ENCODE peak calls at places on chromosome 12, in four cellular contexts. One of them, this sample, is unnamed.

GRCh38 chr12:63362801-63363200 is 211.8 kb upstream of the AVPR1A start:
- DNase-seq in SK-N-SH: no peak
- DNase-seq in K562: no peak
- DNase-seq in GM12878: no peak
- DNase-seq in this sample: no peak

GRCh38 chr12:118409834-118410233 is 33.5 kb downstream of the SUDS3 start:
- DNase-seq in SK-N-SH: no peak
- DNase-seq in K562: peak; percentile 63
- DNase-seq in GM12878: no peak
- DNase-seq in this sample: no peak

GRCh38 chr12:116201908-116202307 is 75.6 kb downstream of the MED13L start:
- DNase-seq in SK-N-SH: no peak
- DNase-seq in K562: no peak
- DNase-seq in GM12878: no peak
- DNase-seq in this sample: no peak

GRCh38 chr12:113322353-113322752 is 12.6 kb downstream of the SLC8B1 start:
- DNase-seq in SK-N-SH: no peak
- DNase-seq in K562: no peak
- DNase-seq in GM12878: no peak
- DNase-seq in this sample: no peak

GRCh38 chr12:14356147-14356546 is 9.3 kb upstream of the ATF7IP start:
- DNase-seq in SK-N-SH: no peak
- DNase-seq in K562: no peak
- DNase-seq in GM12878: no peak
- DNase-seq in this sample: no peak

GRCh38 chr12:91053951-91054715 is 3.7 kb downstream of the KERA start:
- DNase-seq in SK-N-SH: no peak
- DNase-seq in K562: no peak
- DNase-seq in GM12878: no peak
- DNase-seq in this sample: no peak

GRCh38 chr12:11869406-11869805 is 201.3 kb upstream of the BCL2L14 start:
- DNase-seq in SK-N-SH: no peak
- DNase-seq in K562: no peak
- DNase-seq in GM12878: no peak
- DNase-seq in this sample: no peak

GRCh38 chr12:47094804-47095203 is 15.0 kb upstream of the AMIGO2 start:
- DNase-seq in SK-N-SH: no peak
- DNase-seq in K562: no peak
- DNase-seq in GM12878: no peak
- DNase-seq in this sample: no peak

GRCh38 chr12:86551146-86551571 is 295.0 kb upstream of the MGAT4C start:
- DNase-seq in SK-N-SH: no peak
- DNase-seq in K562: no peak
- DNase-seq in GM12878: no peak
- DNase-seq in this sample: no peak

GRCh38 chr12:106308611-106309010 is 6.1 kb downstream of the TCP11L2 start:
- DNase-seq in SK-N-SH: no peak
- DNase-seq in K562: no peak
- DNase-seq in GM12878: no peak
- DNase-seq in this sample: no peak

GRCh38 chr12:19750116-19750644 is 310.9 kb downstream of the AEBP2 start:
- DNase-seq in SK-N-SH: no peak
- DNase-seq in K562: no peak
- DNase-seq in GM12878: no peak
- DNase-seq in this sample: no peak

GRCh38 chr12:17301544-17301943 is 695.6 kb upstream of the LMO3 start:
- DNase-seq in SK-N-SH: no peak
- DNase-seq in K562: no peak
- DNase-seq in GM12878: no peak
- DNase-seq in this sample: no peak

GRCh38 chr12:31650927-31651326 is 8.6 kb upstream of the ETFBKMT start:
- DNase-seq in SK-N-SH: no peak
- DNase-seq in K562: no peak
- DNase-seq in GM12878: no peak
- DNase-seq in this sample: no peak

GRCh38 chr12:79174656-79175055 is 310.1 kb downstream of the SYT1 start:
- DNase-seq in SK-N-SH: no peak
- DNase-seq in K562: no peak
- DNase-seq in GM12878: no peak
- DNase-seq in this sample: peak; percentile 5

DNA sequence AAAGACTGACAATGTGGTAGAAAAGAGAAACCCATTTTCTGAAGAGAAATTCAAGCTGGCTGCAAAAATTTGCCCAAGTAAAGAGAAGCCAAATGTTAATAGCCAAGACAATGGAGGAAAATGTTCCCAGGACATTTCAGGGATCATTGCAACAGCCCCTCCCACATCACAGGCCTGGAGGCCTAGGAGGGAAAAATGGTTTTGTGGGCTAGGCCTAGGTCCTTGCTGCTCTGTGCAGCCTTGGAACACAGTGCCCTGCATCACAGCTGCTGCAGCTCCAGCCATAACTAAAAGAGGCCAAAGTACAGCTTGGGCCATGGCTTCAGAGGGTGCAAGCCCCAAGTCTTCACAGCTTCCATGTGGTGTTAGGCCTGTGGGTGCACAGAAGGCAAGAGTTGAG is 332.4 kb upstream of the LRIG3 start:
- DNase-seq in SK-N-SH: no peak
- DNase-seq in K562: no peak
- DNase-seq in GM12878: no peak
- DNase-seq in this sample: no peak
- TF ChIP-seq NFIC in SK-N-SH: no peak
- TF ChIP-seq NFIC in K562: no peak
- TF ChIP-seq NFIC in GM12878: no peak
- TF ChIP-seq NFIC in this sample: no peak

GRCh38 chr12:109544955-109545531 is 28.3 kb downstream of the MMAB start:
- DNase-seq in SK-N-SH: peak; percentile 57
- DNase-seq in K562: no peak
- DNase-seq in GM12878: no peak
- DNase-seq in this sample: no peak
- TF ChIP-seq NFIC in SK-N-SH: no peak
- TF ChIP-seq NFIC in K562: no peak
- TF ChIP-seq NFIC in GM12878: no peak
- TF ChIP-seq NFIC in this sample: no peak

GRCh38 chr12:50221228-50222008 is 54.2 kb upstream of the CERS5 start:
- DNase-seq in SK-N-SH: peak; percentile 71
- DNase-seq in K562: no peak
- DNase-seq in GM12878: peak; percentile 53
- DNase-seq in this sample: no peak
- TF ChIP-seq NFIC in SK-N-SH: no peak
- TF ChIP-seq NFIC in K562: no peak
- TF ChIP-seq NFIC in GM12878: no peak
- TF ChIP-seq NFIC in this sample: no peak

DNA sequence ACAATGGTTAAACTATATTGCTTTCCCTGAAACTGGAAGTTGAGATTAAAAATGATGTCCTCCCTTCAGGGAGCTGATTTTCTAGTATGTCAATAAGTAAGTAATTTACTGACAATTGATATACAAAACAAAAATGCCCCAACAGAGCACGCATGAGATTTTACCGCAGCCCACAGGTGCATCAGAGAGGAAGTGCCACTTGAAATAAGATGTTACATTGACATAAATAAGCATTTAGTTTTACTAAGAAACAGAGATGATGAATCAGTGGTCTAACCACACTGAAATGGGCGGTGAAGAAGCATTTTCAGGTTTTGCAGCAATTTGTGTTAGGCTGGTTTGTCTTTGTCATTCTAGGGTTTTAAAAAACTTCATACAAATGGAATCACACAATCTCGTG is 8.8 kb upstream of the CLECL1 start:
- DNase-seq in SK-N-SH: no peak
- DNase-seq in K562: no peak
- DNase-seq in GM12878: peak; percentile 89
- DNase-seq in this sample: no peak
- TF ChIP-seq NFIC in SK-N-SH: no peak
- TF ChIP-seq NFIC in K562: no peak
- TF ChIP-seq NFIC in GM12878: peak; percentile 99
- TF ChIP-seq NFIC in this sample: no peak

GRCh38 chr12:105164068-105164467 is 56.5 kb downstream of the WASHC4 start:
- DNase-seq in SK-N-SH: no peak
- DNase-seq in K562: no peak
- DNase-seq in GM12878: no peak
- DNase-seq in this sample: no peak

GRCh38 chr12:105166736-105167135 is 59.2 kb downstream of the WASHC4 start:
- DNase-seq in SK-N-SH: no peak
- DNase-seq in K562: no peak
- DNase-seq in GM12878: no peak
- DNase-seq in this sample: no peak

GRCh38 chr12:105168006-105168405 is 60.5 kb downstream of the WASHC4 start:
- DNase-seq in SK-N-SH: no peak
- DNase-seq in K562: no peak
- DNase-seq in GM12878: no peak
- DNase-seq in this sample: no peak

GRCh38 chr12:105170139-105170538 is 62.6 kb downstream of the WASHC4 start:
- DNase-seq in SK-N-SH: no peak
- DNase-seq in K562: no peak
- DNase-seq in GM12878: no peak
- DNase-seq in this sample: no peak

DNA sequence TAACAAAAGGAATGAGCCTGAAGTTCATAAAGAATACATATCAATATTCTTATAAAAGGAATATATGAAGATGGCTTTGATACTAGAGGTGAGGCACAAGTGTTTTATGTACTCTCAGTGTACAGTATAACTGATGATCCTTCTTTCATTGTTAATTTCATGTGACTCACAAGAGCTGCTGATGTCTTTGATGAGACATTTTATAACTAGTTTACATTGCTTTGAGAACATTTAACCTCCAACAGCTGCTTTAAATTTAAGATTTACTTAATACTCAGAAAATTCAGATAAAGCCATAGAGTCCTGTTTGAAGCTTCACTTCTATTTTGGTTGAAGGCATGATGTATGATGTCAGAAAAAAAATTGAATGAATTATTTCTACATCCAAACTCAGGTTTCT is 59.8 kb downstream of the WASHC4 start:
- DNase-seq in SK-N-SH: no peak
- DNase-seq in K562: no peak
- DNase-seq in GM12878: no peak
- DNase-seq in this sample: no peak
- TF ChIP-seq NFIC in SK-N-SH: no peak
- TF ChIP-seq NFIC in K562: no peak
- TF ChIP-seq NFIC in GM12878: no peak
- TF ChIP-seq NFIC in this sample: no peak

GRCh38 chr12:10305411-10305810 is 2.3 kb upstream of the KLRD1 start:
- DNase-seq in SK-N-SH: no peak
- DNase-seq in K562: no peak
- DNase-seq in GM12878: no peak
- DNase-seq in this sample: no peak

GRCh38 chr12:10301103-10301502 is 6.6 kb upstream of the KLRD1 start:
- DNase-seq in SK-N-SH: no peak
- DNase-seq in K562: no peak
- DNase-seq in GM12878: no peak
- DNase-seq in this sample: no peak

GRCh38 chr12:10307630-10308029 is at the start of gene KLRD1:
- DNase-seq in SK-N-SH: no peak
- DNase-seq in K562: no peak
- DNase-seq in GM12878: no peak
- DNase-seq in this sample: no peak

GRCh38 chr12:10304161-10304574 is 3.5 kb upstream of the KLRD1 start:
- DNase-seq in SK-N-SH: no peak
- DNase-seq in K562: no peak
- DNase-seq in GM12878: no peak
- DNase-seq in this sample: no peak
- TF ChIP-seq NFIC in SK-N-SH: no peak
- TF ChIP-seq NFIC in K562: no peak
- TF ChIP-seq NFIC in GM12878: peak; percentile 69
- TF ChIP-seq NFIC in this sample: no peak

DNA sequence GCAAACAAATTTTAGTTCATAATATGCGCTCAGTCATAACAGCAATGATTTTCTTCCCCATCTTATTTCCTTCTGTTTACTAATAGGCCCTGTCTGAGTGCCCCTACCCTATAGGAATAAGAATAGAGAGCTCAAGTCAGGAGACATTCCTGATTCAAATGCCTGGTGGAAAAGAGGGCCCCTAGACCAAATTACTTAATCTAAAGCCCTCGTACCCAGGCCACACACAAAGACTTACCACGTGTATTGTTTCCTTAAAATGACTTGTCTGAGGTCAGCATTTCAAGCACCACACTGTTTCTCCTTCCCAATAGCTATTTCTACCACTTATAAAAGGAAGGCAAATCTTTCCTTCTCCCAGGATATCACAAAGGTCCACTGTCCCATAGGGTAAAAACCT is 314.9 kb upstream of the TMTC1 start:
- DNase-seq in SK-N-SH: no peak
- DNase-seq in K562: no peak
- DNase-seq in GM12878: no peak
- DNase-seq in this sample: no peak
- TF ChIP-seq NFIC in SK-N-SH: no peak
- TF ChIP-seq NFIC in K562: no peak
- TF ChIP-seq NFIC in GM12878: no peak
- TF ChIP-seq NFIC in this sample: no peak

GRCh38 chr12:115095073-115095748 is 411.2 kb upstream of the TBX3 start:
- DNase-seq in SK-N-SH: no peak
- DNase-seq in K562: no peak
- DNase-seq in GM12878: no peak
- DNase-seq in this sample: no peak
- TF ChIP-seq NFIC in SK-N-SH: no peak
- TF ChIP-seq NFIC in K562: no peak
- TF ChIP-seq NFIC in GM12878: no peak
- TF ChIP-seq NFIC in this sample: no peak